ENCODE peak calls at places on chromosomes 11 and 22, in seven cellular contexts. J is RWPE1, R is upper lobe of right lung, E is left ventricle myocardium inferior, O is MCF 10A, X is colonic mucosa, Q is GM20000. K is an unnamed sample.
A peak's percentile ranks its signal among the peaks of the same experiment; 100 is the strongest.

GRCh38 chr11:68839953-68840641 is 1.6 kb downstream of the CPT1A start:
- DNase-seq in J (peak; percentile 22), R (no peak), E (no peak), O (peak; percentile 30), X (peak; percentile 58), Q (peak; percentile 58), K (no peak)

GRCh38 chr22:23072911-23073491 is 2.7 kb downstream of the GNAZ start:
- DNase-seq in J (no peak), R (peak; percentile 37), E (peak; percentile 3), O (peak; percentile 6), X (no peak), Q (no peak), K (no peak)

GRCh38 chr11:84056696-84057095 is 770.5 kb upstream of the CCDC90B start:
- DNase-seq in J (no peak), R (no peak), E (no peak), O (no peak), X (no peak), Q (no peak), K (no peak)

GRCh38 chr22:35074583-35074982 is 8.6 kb downstream of the ISX start:
- DNase-seq in J (no peak), R (no peak), E (no peak), O (no peak), X (no peak), Q (no peak), K (no peak)

GRCh38 chr11:130782361-130783221 is 133.7 kb downstream of the SNX19 start:
- DNase-seq in J (peak; percentile 26), R (no peak), E (no peak), O (no peak), X (no peak), Q (no peak), K (no peak)

GRCh38 chr11:55503449-55503848 is 50.8 kb upstream of the OR4C15 start:
- DNase-seq in J (no peak), R (no peak), E (no peak), O (no peak), X (no peak), Q (no peak), K (no peak)

GRCh38 chr22:19438286-19438685 is 5.9 kb downstream of the MRPL40 start:
- DNase-seq in J (no peak), R (no peak), E (no peak), O (no peak), X (no peak), Q (no peak), K (no peak)

GRCh38 chr22:23478175-23478574 is 101.9 kb downstream of the IGLL1 start:
- DNase-seq in J (no peak), R (no peak), E (no peak), O (peak; percentile 30), X (no peak), Q (no peak), K (no peak)

GRCh38 chr11:44708063-44708462 is 18.7 kb upstream of the TSPAN18 start:
- DNase-seq in J (no peak), R (no peak), E (no peak), O (no peak), X (no peak), Q (no peak), K (no peak)

GRCh38 chr22:20523118-20523983 is 15.9 kb downstream of the MED15 start:
- DNase-seq in J (no peak), R (no peak), E (no peak), O (peak; percentile 52), X (no peak), Q (no peak), K (no peak)

GRCh38 chr22:44337658-44338004 is 24.9 kb upstream of the SHISAL1 start:
- DNase-seq in J (peak; percentile 46), R (no peak), E (no peak), O (peak; percentile 83), X (no peak), Q (no peak), K (no peak)

GRCh38 chr11:101436511-101437142 is 147.2 kb downstream of the TRPC6 start:
- DNase-seq in J (peak; percentile 20), R (no peak), E (no peak), O (peak; percentile 68), X (peak; percentile 41), Q (peak; percentile 29), K (no peak)

GRCh38 chr11:75869661-75870455 is 54.8 kb downstream of the UVRAG start:
- DNase-seq in J (no peak), R (no peak), E (no peak), O (no peak), X (no peak), Q (no peak), K (no peak)

GRCh38 chr11:9688716-9689511 is 25.0 kb downstream of the SWAP70 start:
- DNase-seq in J (peak; percentile 47), R (no peak), E (no peak), O (peak; percentile 40), X (no peak), Q (peak; percentile 53), K (no peak)

GRCh38 chr11:45219411-45219810 is 66.7 kb downstream of the SYT13 start:
- DNase-seq in J (no peak), R (no peak), E (no peak), O (no peak), X (no peak), Q (no peak), K (no peak)

GRCh38 chr11:19392321-19392720 is 151.6 kb upstream of the E2F8 start:
- DNase-seq in J (no peak), R (no peak), E (no peak), O (no peak), X (no peak), Q (no peak), K (no peak)

GRCh38 chr22:34236527-34236926 is 316.3 kb upstream of the LARGE1 start:
- DNase-seq in J (no peak), R (no peak), E (peak; percentile 63), O (no peak), X (no peak), Q (no peak), K (no peak)

GRCh38 chr22:35552186-35552842 is 11.7 kb downstream of the RASD2 start:
- DNase-seq in J (peak; percentile 65), R (no peak), E (no peak), O (no peak), X (peak; percentile 53), Q (peak; percentile 80), K (peak; percentile 48)

GRCh38 chr22:22037740-22038139 is 55.2 kb upstream of the TOP3B start:
- DNase-seq in J (no peak), R (no peak), E (no peak), O (no peak), X (no peak), Q (no peak), K (no peak)

GRCh38 chr11:118401151-118401879 is at the start of gene ATP5MG:
- DNase-seq in J (peak; percentile 86), R (peak; percentile 95), E (peak; percentile 91), O (peak; percentile 92), X (peak; percentile 94), Q (peak; percentile 88), K (peak; percentile 83)

GRCh38 chr22:24391836-24392217 is 35.6 kb upstream of the ADORA2A start:
- DNase-seq in J (no peak), R (no peak), E (no peak), O (no peak), X (no peak), Q (no peak), K (no peak)

GRCh38 chr11:133829566-133829965 is 15.7 kb downstream of the SPATA19 start:
- DNase-seq in J (no peak), R (no peak), E (no peak), O (no peak), X (no peak), Q (no peak), K (no peak)

GRCh38 chr11:133832096-133833081 is 12.9 kb downstream of the SPATA19 start:
- DNase-seq in J (no peak), R (no peak), E (no peak), O (no peak), X (no peak), Q (no peak), K (no peak)

GRCh38 chr11:133833101-133833898 is 12.0 kb downstream of the SPATA19 start:
- DNase-seq in J (no peak), R (no peak), E (no peak), O (no peak), X (no peak), Q (no peak), K (no peak)

GRCh38 chr11:133828861-133829260 is 16.5 kb downstream of the SPATA19 start:
- DNase-seq in J (no peak), R (no peak), E (no peak), O (no peak), X (no peak), Q (no peak), K (no peak)

GRCh38 chr11:133830931-133831907 is 14.1 kb downstream of the SPATA19 start:
- DNase-seq in J (no peak), R (no peak), E (no peak), O (no peak), X (no peak), Q (no peak), K (no peak)
- TF ChIP-seq CTCF in J (no peak), R (peak; percentile 12), E (peak; percentile 34), O (peak; percentile 25), X (no peak), Q (no peak), K (no peak)

DNA sequence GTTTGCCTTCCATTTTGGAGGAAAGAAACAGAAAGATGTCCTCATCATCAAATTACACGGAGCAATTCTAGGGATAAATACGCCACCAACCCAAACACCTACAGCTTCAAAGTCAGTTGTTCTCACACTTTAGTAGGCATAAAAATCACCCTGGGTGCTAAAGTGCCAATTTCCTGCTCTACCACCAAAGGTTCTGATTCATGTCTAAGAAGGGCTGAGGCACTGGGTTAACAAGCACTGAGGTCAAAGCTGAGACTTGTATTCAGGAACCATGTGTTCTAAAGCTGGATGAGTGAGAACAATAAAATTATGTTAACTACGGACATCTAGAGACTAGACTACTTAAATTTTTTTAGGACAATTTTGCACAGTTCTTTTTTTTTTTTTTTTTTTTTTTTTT is 127.6 kb downstream of the MPPED2 start:
- DNase-seq in J (no peak), R (no peak), E (no peak), O (no peak), X (no peak), Q (no peak), K (no peak)
- TF ChIP-seq CTCF in J (no peak), R (no peak), E (no peak), O (no peak), X (no peak), Q (no peak), K (no peak)

GRCh38 chr11:11876458-11876857 is 34.7 kb downstream of the USP47 start:
- DNase-seq in J (peak; percentile 13), R (no peak), E (no peak), O (peak; percentile 18), X (no peak), Q (no peak), K (no peak)
- TF ChIP-seq CTCF in J (no peak), R (no peak), E (no peak), O (peak; percentile 10), X (no peak), Q (no peak), K (no peak)

DNA sequence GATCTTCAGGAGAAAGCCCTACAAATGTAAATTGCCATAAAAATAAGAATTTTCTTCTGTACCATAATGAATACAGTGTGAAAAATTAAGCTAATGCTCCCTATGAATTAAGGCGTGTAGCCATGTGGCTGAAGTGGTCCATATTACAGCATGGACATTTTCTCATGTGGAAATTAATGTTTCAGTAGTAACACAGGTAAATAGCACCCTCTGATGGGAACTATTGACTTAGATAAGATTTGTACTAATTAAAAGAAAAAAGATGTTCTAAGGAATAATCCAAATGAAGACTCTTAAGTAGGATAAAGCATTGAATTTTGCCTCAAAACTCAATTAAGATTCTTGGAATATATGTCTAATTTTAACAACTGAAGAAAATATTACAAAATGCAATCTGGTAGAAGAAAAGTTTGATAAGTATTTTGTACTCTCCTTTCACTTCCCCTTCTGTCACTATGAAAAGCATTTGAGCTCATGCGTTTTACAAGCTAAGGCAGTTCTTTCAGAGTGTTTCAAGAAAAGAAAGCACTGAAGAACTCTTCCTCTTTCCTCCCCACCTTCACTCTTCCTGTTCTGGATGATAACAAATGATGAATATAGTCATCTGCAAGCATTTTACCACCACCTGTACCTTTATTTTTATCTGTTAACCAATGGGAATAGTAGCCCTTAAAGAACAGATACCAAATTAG is 9.9 kb upstream of the OR8D2 start:
- DNase-seq in J (no peak), R (no peak), E (no peak), O (peak; percentile 21), X (no peak), Q (peak; percentile 25), K (no peak)
- TF ChIP-seq CTCF in J (no peak), R (no peak), E (no peak), O (no peak), X (no peak), Q (no peak), K (no peak)

K was measured in natural killer cell.